ENCODE peak calls at places on chromosomes 5 and 9, in seven cellular contexts. F is AG04450, U is gastrocnemius medialis, L is lung, V is cardiac muscle cell, M is RWPE1, H is tibial artery. P is an unnamed sample.

GRCh38 chr5:159975462-159976019 is 33.4 kb upstream of the TTC1 start:
- DNase-seq in H (peak), M (peak), V (peak), L (no peak), U (no peak), F (peak), P (no peak)

GRCh38 chr5:78974011-78974410 is 11.1 kb downstream of the ARSB start:
- DNase-seq in F (no peak), U (no peak), H (no peak), V (no peak), L (no peak), M (no peak), P (peak)

GRCh38 chr9:76595645-76596044 is 136.7 kb downstream of the GCNT1 start:
- DNase-seq in M (no peak), H (no peak), L (no peak), F (no peak), V (no peak), U (no peak), P (no peak)

GRCh38 chr5:78634634-78635033 is 13.9 kb downstream of the LHFPL2 start:
- DNase-seq in M (no peak), U (no peak), H (no peak), F (no peak), L (no peak), V (no peak), P (no peak)

GRCh38 chr9:33202552-33203300 is 35.6 kb upstream of the B4GALT1 start:
- DNase-seq in H (no peak), F (no peak), U (peak), L (no peak), M (no peak), V (peak), P (peak)

GRCh38 chr9:88183798-88184495 is 45.7 kb upstream of the SPATA31C2 start:
- DNase-seq in H (no peak), V (no peak), U (no peak), M (no peak), F (no peak), L (no peak), P (no peak)

GRCh38 chr5:171806976-171807823 is 21.6 kb downstream of the SMIM23 start:
- DNase-seq in H (no peak), V (no peak), U (no peak), M (no peak), F (no peak), L (no peak), P (no peak)

GRCh38 chr9:36392489-36392888 is 7.6 kb downstream of the RNF38 start:
- DNase-seq in F (no peak), U (peak), H (no peak), V (no peak), L (no peak), M (no peak), P (no peak)

GRCh38 chr5:97151370-97151769 is 9.0 kb upstream of the LIX1 start:
- DNase-seq in M (no peak), V (no peak), H (no peak), L (no peak), F (no peak), U (no peak), P (no peak)

GRCh38 chr5:32042571-32042970 is 131.5 kb downstream of the GOLPH3 start:
- DNase-seq in H (no peak), M (peak), U (no peak), L (no peak), F (no peak), V (no peak), P (no peak)

GRCh38 chr5:134638760-134639201 is 6.2 kb upstream of the SAR1B start:
- DNase-seq in H (no peak), F (no peak), V (no peak), L (no peak), M (no peak), U (no peak), P (no peak)

GRCh38 chr5:119063579-119064379 is 7.1 kb upstream of the DMXL1 start:
- DNase-seq in U (no peak), H (no peak), M (no peak), L (no peak), F (no peak), V (peak), P (no peak)

GRCh38 chr5:76495870-76496269 is 92.8 kb downstream of the IQGAP2 start:
- DNase-seq in V (no peak), M (no peak), L (no peak), U (no peak), H (no peak), F (no peak), P (no peak)

GRCh38 chr5:139878093-139878492 is 82.5 kb downstream of the PSD2 start:
- DNase-seq in H (no peak), F (no peak), L (no peak), V (no peak), U (no peak), M (no peak), P (no peak)

GRCh38 chr9:93683331-93684134 is 107.1 kb downstream of the PHF2 start:
- DNase-seq in H (peak), F (no peak), M (no peak), L (peak), U (peak), V (no peak), P (no peak)

GRCh38 chr9:15541862-15542261 is 11.0 kb upstream of the CCDC171 start:
- DNase-seq in L (no peak), H (no peak), U (no peak), M (no peak), V (no peak), F (no peak), P (no peak)

GRCh38 chr5:93381057-93381456 is 200.0 kb downstream of the NR2F1-AS1 start:
- DNase-seq in V (peak), M (no peak), H (no peak), F (no peak), U (no peak), L (no peak), P (no peak)

GRCh38 chr5:143401846-143402463 is 1.5 kb downstream of the NR3C1 start:
- DNase-seq in H (no peak), L (no peak), U (no peak), M (peak), F (no peak), V (no peak), P (no peak)

GRCh38 chr9:109414125-109414785 is 83.9 kb downstream of the PTPN3 start:
- DNase-seq in H (no peak), L (no peak), U (no peak), M (no peak), F (no peak), V (no peak), P (no peak)

GRCh38 chr9:89871871-89872331 is 267.1 kb downstream of the GADD45G start:
- DNase-seq in H (peak), L (no peak), V (no peak), F (no peak), M (no peak), U (peak), P (peak)

GRCh38 chr9:37859043-37859442 is 44.9 kb downstream of the SLC25A51 start:
- DNase-seq in U (no peak), V (peak), F (no peak), H (no peak), L (no peak), M (peak), P (no peak)

GRCh38 chr5:74446673-74447337 is 193.7 kb downstream of the ENC1 start:
- DNase-seq in F (no peak), U (no peak), L (no peak), H (peak), M (no peak), V (peak), P (peak)

GRCh38 chr9:114911167-114911821 is 19.1 kb downstream of the TNFSF8 start:
- DNase-seq in V (peak), M (peak), F (no peak), L (no peak), H (no peak), U (no peak), P (no peak)

GRCh38 chr5:117497626-117498025 is 923.0 kb upstream of the SEMA6A start:
- DNase-seq in L (no peak), H (no peak), M (no peak), V (no peak), F (no peak), U (no peak), P (no peak)

GRCh38 chr9:127968717-127969383 is 11.9 kb downstream of the EEIG1 start:
- DNase-seq in V (peak), U (peak), L (no peak), M (peak), F (peak), H (peak), P (peak)

GRCh38 chr5:159620853-159621540 is 290.7 kb upstream of the IL12B start:
- DNase-seq in F (no peak), U (no peak), M (peak), V (peak), H (no peak), L (no peak), P (no peak)

GRCh38 chr9:34398875-34399274 is 22.2 kb upstream of the MYORG start:
- DNase-seq in L (no peak), F (no peak), M (no peak), V (no peak), H (no peak), U (no peak), P (no peak)

GRCh38 chr5:172801184-172801671 is 30.2 kb upstream of the DUSP1 start:
- DNase-seq in F (peak), L (no peak), H (peak), M (peak), U (no peak), V (peak), P (no peak)

GRCh38 chr5:19771174-19771835 is 216.7 kb downstream of the CDH18 start:
- DNase-seq in L (no peak), F (no peak), H (no peak), M (no peak), U (no peak), V (peak), P (no peak)

GRCh38 chr9:136004712-136005111 is 43.5 kb upstream of the UBAC1 start:
- DNase-seq in H (no peak), F (no peak), L (no peak), M (no peak), V (no peak), U (no peak), P (no peak)

GRCh38 chr5:119743927-119744326 is 114.6 kb downstream of the FAM170A start:
- DNase-seq in L (no peak), M (peak), H (no peak), F (no peak), U (no peak), V (peak), P (no peak)

GRCh38 chr5:131999991-132000490 is 11.4 kb downstream of the ACSL6 start:
- DNase-seq in M (no peak), U (peak), H (no peak), L (no peak), F (no peak), V (no peak), P (no peak)

GRCh38 chr9:84703793-84704192 is 34.3 kb downstream of the NTRK2 start:
- DNase-seq in V (no peak), H (no peak), M (no peak), F (no peak), U (no peak), L (no peak), P (no peak)

GRCh38 chr9:82353631-82354030 is 365.1 kb downstream of the SPATA31D1 start:
- DNase-seq in U (no peak), V (no peak), H (no peak), M (no peak), F (no peak), L (no peak), P (no peak)

GRCh38 chr9:133518193-133518592 is 6.6 kb downstream of the MYMK start:
- DNase-seq in L (no peak), U (no peak), M (no peak), H (no peak), V (no peak), F (no peak), P (no peak)

GRCh38 chr5:175659546-175660248 is 1.8 kb downstream of the HRH2 start:
- DNase-seq in V (no peak), U (no peak), H (peak), L (no peak), F (no peak), M (no peak), P (no peak)

GRCh38 chr9:119003218-119003617 is 366.0 kb downstream of the BRINP1 start:
- DNase-seq in M (no peak), U (no peak), V (no peak), F (no peak), L (no peak), H (no peak), P (no peak)

GRCh38 chr9:11713077-11713476 is 980.1 kb upstream of the TYRP1 start:
- DNase-seq in H (no peak), M (no peak), L (no peak), U (no peak), F (no peak), V (no peak), P (no peak)

DNA sequence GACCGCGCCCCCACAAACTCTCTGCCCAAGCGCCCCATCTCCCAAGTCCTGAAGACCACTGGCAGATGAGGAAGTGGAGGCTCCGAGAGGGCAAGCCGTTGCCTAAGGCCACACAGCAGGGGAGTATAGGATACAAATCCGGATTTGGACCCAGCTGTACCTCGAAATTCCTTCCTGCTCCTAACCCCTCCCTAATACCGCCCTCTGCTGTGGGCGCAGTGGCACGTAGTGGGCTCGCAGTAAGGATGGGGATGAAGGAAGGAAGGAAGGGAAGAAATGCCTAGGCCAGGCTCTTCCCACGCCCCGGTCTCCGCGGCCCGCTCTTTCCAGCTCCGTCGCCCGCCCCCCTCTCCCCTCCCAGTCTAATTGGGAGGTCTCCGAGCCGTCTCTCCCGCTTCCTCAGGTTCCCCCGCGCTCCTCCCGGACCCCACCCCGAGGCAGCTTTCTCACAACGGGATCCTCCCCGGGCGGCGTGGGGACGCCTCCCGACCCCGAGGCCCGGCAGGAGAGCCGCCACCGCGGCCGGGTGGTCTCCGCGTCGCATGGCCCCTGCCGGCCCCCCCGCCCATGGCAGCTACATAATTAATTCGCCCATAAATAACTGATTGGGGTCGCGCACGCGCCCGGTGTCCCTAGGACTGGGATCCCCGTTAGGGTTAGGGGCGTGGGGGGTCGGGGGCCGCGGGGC is 138.9 kb downstream of the C9orf50 start:
- DNase-seq in V (peak), U (peak), H (peak), L (no peak), M (no peak), F (no peak), P (peak)
- TF ChIP-seq CTCF in V (peak), U (no peak), H (peak), L (peak), M (no peak), F (peak), P (peak)

GRCh38 chr5:2576823-2577222 is 174.7 kb downstream of the IRX2 start:
- DNase-seq in U (no peak), L (no peak), M (no peak), V (no peak), H (no peak), F (no peak), P (no peak)

GRCh38 chr5:2577637-2578036 is 173.8 kb downstream of the IRX2 start:
- DNase-seq in H (no peak), F (no peak), M (no peak), V (no peak), L (no peak), U (no peak), P (no peak)

GRCh38 chr5:2582106-2582505 is 169.4 kb downstream of the IRX2 start:
- DNase-seq in V (no peak), U (no peak), M (no peak), F (no peak), H (no peak), L (no peak), P (no peak)

GRCh38 chr5:2581418-2581817 is 170.1 kb downstream of the IRX2 start:
- DNase-seq in L (no peak), F (no peak), M (no peak), V (no peak), U (no peak), H (no peak), P (no peak)

GRCh38 chr5:2579126-2579525 is 172.4 kb downstream of the IRX2 start:
- DNase-seq in M (no peak), H (no peak), V (no peak), L (no peak), U (no peak), F (no peak), P (no peak)
- TF ChIP-seq CTCF in M (no peak), H (no peak), V (no peak), L (no peak), U (no peak), F (no peak), P (no peak)

DNA sequence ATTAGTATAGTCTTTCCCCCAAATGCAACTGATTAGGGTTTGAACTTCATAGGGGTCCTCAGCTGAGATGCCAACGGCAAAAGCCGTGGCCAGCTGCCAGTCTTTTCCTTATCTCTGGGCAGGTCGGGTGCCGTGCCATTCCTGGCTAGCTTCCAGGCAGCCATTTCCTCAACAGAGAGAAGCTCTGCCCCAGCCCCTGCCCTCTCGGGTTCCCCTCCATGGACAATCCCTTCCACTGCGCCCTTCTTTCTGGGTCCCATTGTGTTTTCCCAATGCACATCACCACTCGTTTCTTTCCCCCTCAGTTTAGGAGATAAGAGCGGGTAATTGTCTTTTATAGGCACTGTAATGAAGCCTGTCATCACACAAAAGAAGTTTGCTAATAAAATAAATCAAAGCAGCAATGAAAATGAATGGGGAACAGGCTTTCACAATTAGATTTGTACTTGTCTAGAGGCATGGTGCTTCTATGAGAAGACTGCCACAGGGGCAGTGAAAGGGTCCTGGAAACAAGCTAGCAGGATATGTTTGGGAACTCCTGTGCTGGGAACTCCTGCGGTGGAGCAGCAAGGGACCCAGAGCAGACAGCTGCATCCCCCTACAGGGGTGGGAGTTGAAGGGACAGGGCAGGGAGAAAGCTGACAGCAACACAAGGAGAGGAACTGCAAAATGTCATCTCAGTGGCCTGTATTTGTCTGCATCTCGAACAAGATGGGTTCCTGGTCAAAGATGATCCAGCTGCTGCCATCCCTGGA is 48.0 kb upstream of the SAP30L start:
- DNase-seq in H (peak), U (no peak), M (no peak), L (no peak), F (no peak), V (no peak), P (no peak)
- TF ChIP-seq CTCF in H (no peak), U (no peak), M (no peak), L (no peak), F (no peak), V (no peak), P (no peak)

DNA sequence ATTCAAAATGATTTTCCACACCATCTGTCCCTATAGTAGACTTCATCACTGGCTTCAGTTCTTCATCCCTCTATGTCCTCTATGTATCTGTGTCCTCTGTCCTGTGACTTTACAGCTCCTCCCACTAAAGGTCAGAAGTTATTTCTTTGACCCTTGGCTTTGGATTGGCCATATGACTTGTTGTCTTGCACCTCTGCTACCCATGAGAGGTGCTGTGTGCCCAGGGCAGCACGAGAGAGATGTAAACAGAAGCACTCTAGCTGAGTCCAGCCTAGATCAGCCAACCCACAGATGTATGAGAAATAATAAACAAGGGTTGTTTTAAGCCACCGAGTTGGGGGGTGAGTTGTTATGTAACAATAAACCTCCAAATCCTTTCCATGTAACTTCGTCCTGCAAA is 63.4 kb upstream of the ENTREP1 start:
- DNase-seq in U (no peak), V (no peak), M (no peak), L (no peak), H (no peak), F (no peak), P (no peak)
- TF ChIP-seq CTCF in U (no peak), V (no peak), M (no peak), L (no peak), H (no peak), F (no peak), P (no peak)

GRCh38 chr9:111691686-111692329 is 30.4 kb downstream of the GNG10 start:
- DNase-seq in H (no peak), F (peak), L (no peak), M (peak), V (peak), U (no peak), P (no peak)
- TF ChIP-seq CTCF in H (peak), F (peak), L (no peak), M (peak), V (peak), U (no peak), P (peak)

GRCh38 chr9:106284300-106284699 is 578.7 kb upstream of the ZNF462 start:
- DNase-seq in L (no peak), U (no peak), H (no peak), F (no peak), V (no peak), M (no peak), P (no peak)

GRCh38 chr9:106287108-106287631 is 575.8 kb upstream of the ZNF462 start:
- DNase-seq in L (no peak), M (no peak), H (no peak), U (no peak), F (no peak), V (peak), P (no peak)

GRCh38 chr9:106288689-106289088 is 574.3 kb upstream of the ZNF462 start:
- DNase-seq in M (no peak), H (no peak), F (no peak), U (no peak), L (no peak), V (no peak), P (no peak)

DNA sequence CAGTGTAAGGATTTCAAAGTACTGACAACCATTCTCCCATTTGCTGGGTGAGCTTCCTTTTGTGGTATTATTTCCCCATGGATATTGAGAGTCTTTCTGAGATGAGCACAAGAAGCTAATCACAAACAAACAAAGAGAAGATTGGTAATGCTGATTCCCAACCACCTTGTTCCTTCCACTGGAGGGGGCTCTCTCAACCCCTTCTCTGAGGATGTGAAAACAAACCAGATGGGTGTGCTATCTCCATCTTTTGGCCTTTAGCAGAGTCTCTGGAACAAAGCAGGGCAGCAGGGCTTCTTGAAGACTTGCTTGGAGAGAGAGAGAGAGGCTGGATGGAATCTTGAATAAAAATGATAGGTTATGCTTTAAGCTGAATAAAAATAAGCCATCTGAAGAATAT is 576.7 kb upstream of the ZNF462 start:
- DNase-seq in M (no peak), U (no peak), H (no peak), L (no peak), F (no peak), V (peak), P (no peak)
- TF ChIP-seq CTCF in M (no peak), U (no peak), H (no peak), L (no peak), F (no peak), V (peak), P (peak)